ENCODE peak calls at places on chromosomes 16 and 17, in four cellular contexts. Q, Z, U and K are unnamed samples.

GRCh38 chr16:50213939-50214519 is 52.3 kb upstream of the ADCY7 start:
- DNase-seq in Q (peak), Z (peak), U (peak), K (no peak)

GRCh38 chr17:75475851-75476250 is 19.4 kb downstream of the TMEM94 start:
- DNase-seq in Q (no peak), Z (no peak), U (no peak), K (no peak)

GRCh38 chr17:1878419-1879121 is 48.8 kb downstream of the RPA1 start:
- DNase-seq in Q (no peak), Z (no peak), U (no peak), K (no peak)

GRCh38 chr17:4426499-4427208 is 7.1 kb upstream of the SPNS3 start:
- DNase-seq in Q (no peak), Z (no peak), U (no peak), K (no peak)

GRCh38 chr16:11395008-11395948 is 50.0 kb downstream of the RMI2 start:
- DNase-seq in Q (no peak), Z (no peak), U (no peak), K (no peak)

GRCh38 chr16:66260522-66261290 is 105.8 kb upstream of the CDH5 start:
- DNase-seq in Q (no peak), Z (no peak), U (no peak), K (no peak)

GRCh38 chr17:65684631-65685030 is 123.2 kb upstream of the AXIN2 start:
- DNase-seq in Q (no peak), Z (no peak), U (no peak), K (no peak)

GRCh38 chr17:67689534-67690177 is 28.1 kb upstream of the NOL11 start:
- DNase-seq in Q (peak), Z (peak), U (peak), K (peak)

GRCh38 chr17:79534851-79535727 is 75.8 kb downstream of the RBFOX3 start:
- DNase-seq in Q (no peak), Z (no peak), U (no peak), K (no peak)

GRCh38 chr17:70098030-70098429 is 23.0 kb downstream of the KCNJ16 start:
- DNase-seq in Q (no peak), Z (no peak), U (no peak), K (no peak)

GRCh38 chr16:3158498-3159314 is 23.9 kb downstream of the ZNF213 start:
- DNase-seq in Q (peak), Z (peak), U (peak), K (no peak)

GRCh38 chr17:51636291-51636690 is 375.9 kb downstream of the UTP18 start:
- DNase-seq in Q (no peak), Z (no peak), U (no peak), K (no peak)

GRCh38 chr17:2128011-2128410 is 73.1 kb downstream of the HIC1 start:
- DNase-seq in Q (no peak), Z (no peak), U (no peak), K (no peak)

GRCh38 chr17:83192161-83192788 is 112.9 kb downstream of the METRNL start:
- DNase-seq in Q (no peak), Z (peak), U (no peak), K (peak)

GRCh38 chr16:27245276-27246231 is 23.0 kb downstream of the NSMCE1 start:
- DNase-seq in Q (peak), Z (peak), U (peak), K (no peak)

GRCh38 chr16:24851700-24852099 is 5.9 kb downstream of the SLC5A11 start:
- DNase-seq in Q (no peak), Z (peak), U (peak), K (no peak)

GRCh38 chr17:74239169-74239568 is 25.8 kb downstream of the TTYH2 start:
- DNase-seq in Q (no peak), Z (no peak), U (no peak), K (no peak)

DNA sequence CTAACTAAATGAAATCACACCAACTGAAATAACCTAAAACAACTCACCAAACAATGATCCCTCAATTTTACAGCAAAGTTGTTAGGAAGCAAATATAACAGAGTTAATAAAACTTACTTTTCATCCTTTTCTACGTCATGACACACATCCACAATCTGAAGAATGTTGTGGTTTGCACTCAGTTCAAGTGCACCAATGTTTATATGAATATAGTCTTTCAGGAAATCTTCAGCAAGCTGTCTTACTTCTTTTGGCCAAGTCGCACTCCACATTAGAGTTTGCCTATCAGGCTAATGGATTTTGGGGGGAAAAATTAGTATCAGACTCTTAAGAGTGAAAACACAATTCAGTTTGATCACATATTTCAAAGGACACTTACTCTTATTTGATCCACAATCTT is 3.3 kb downstream of the DDX5 start:
- DNase-seq in Q (no peak), Z (no peak), U (peak), K (no peak)
- H3K4me3 ChIP-seq in Q (no peak), Z (no peak), U (no peak), K (no peak)

GRCh38 chr16:4612474-4612931 is 2.2 kb downstream of the UBALD1 start:
- DNase-seq in Q (no peak), Z (no peak), U (no peak), K (no peak)
- H3K4me3 ChIP-seq in Q (peak), Z (no peak), U (peak), K (no peak)

DNA sequence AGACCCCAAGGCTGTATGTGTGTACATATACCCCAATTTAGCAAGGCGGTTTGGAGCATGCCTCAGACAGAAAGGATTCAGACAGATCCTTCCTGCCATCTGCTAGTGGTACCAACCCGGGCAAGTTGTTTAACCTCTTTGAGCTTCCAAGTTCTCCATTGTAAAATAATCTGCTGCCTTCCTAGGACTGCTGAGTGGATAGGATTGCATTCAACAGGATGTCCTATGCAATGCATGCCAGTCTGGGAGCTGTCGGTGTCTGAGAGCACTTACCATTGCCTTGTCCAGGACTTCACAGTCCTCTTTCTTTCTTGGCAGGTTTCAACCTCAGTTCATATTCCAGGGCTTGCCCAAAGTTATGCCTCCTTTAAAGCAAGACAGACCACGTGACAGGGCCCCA is 2.0 kb downstream of the CDH13 start:
- DNase-seq in Q (no peak), Z (no peak), U (no peak), K (no peak)
- H3K4me3 ChIP-seq in Q (no peak), Z (no peak), U (no peak), K (no peak)

DNA sequence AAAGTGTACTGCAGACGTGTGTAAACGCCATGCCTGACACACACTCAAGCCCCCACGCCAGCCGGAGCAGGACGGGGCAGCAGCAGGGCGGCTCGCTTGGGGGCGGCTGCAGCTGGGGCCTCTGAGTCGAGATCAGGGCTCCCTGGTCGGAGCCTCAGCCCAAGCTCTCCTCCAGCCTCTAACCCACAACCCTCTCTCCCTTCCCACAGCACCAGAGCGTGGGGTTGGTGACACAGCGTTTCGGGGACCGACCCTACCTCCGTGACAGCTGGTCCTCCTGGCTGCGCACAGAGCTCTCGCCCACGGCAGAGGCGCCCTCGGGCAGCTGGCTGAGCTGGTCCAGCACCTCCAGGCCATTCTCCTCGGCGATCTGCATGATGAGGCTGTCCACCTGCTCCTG is 11.2 kb downstream of the CHMP1A start:
- DNase-seq in Q (no peak), Z (no peak), U (no peak), K (no peak)
- H3K4me3 ChIP-seq in Q (no peak), Z (no peak), U (no peak), K (no peak)

GRCh38 chr17:78173025-78173715 is 4.8 kb downstream of the SYNGR2 start:
- DNase-seq in Q (no peak), Z (no peak), U (no peak), K (no peak)
- H3K4me3 ChIP-seq in Q (no peak), Z (no peak), U (no peak), K (no peak)

DNA sequence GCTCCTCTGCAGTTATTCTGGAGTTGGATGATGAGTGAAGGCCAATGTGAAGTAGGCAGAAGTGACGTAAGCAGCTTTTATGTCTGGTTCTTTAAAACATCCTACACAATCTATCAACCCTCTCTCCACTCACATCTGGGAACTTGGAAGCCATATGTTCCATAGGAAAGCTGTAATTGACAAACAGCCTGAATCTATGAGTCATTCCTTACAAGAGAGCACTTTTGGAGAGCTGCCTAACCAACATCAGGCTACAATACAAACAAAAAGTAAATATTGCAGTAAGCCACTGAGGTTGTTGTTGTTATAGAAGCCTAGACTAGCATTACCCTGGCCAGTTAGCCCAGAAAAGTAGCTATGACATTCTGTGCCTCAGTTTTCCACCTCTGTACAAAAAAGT is 5.9 kb downstream of the CCL7 start:
- DNase-seq in Q (peak), Z (peak), U (peak), K (peak)
- H3K4me3 ChIP-seq in Q (no peak), Z (no peak), U (no peak), K (no peak)

GRCh38 chr17:17740627-17741237 is 59.5 kb downstream of the RAI1 start:
- DNase-seq in Q (no peak), Z (peak), U (no peak), K (no peak)

GRCh38 chr17:17736205-17737183 is 55.2 kb downstream of the RAI1 start:
- DNase-seq in Q (no peak), Z (no peak), U (no peak), K (no peak)

GRCh38 chr17:17739388-17740066 is 58.3 kb downstream of the RAI1 start:
- DNase-seq in Q (no peak), Z (peak), U (peak), K (no peak)

GRCh38 chr17:17738901-17739300 is 57.6 kb downstream of the RAI1 start:
- DNase-seq in Q (no peak), Z (no peak), U (no peak), K (no peak)

GRCh38 chr17:17737938-17738894 is 57.0 kb downstream of the RAI1 start:
- DNase-seq in Q (no peak), Z (peak), U (peak), K (no peak)
- H3K4me3 ChIP-seq in Q (no peak), Z (no peak), U (no peak), K (no peak)

DNA sequence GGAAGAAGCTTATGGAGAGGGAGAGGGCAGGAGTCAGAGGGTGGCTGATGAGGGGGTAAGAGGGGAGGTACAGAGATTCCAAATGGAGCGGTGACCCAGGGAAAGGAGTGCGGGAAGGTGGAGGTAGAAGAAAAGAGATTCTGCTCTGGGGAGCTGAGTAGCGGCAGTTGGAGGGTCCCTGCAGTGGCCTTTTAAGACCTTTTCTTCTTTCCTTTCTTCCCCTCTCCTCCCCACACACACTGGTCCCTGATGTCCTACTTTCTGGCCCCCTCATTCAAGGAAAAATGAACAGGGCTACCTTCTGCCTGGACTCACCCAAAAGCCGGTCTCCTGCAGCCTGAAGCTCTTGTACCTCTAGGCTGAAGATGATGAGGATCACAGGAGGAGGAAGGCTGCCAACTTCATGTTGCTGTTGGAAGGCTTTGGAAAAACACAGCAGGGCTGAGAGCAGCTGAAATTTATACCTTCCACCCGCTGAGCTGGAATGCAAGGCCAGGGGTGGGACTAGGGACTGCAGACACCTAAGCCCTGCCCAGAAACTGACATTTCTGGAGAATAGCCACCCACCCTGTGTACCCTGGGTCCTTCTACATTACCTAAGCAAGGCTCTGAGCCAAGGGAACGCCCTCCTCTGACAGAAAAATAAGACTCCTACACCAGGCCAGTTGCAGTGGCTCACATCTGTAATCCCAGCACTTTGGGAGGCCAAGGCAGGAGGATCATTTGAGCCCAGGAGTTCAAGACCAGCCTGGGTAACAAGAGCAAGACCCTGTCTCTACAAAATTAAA is 9.4 kb upstream of the HEATR6 start:
- DNase-seq in Q (peak), Z (peak), U (peak), K (no peak)
- H3K4me3 ChIP-seq in Q (peak), Z (peak), U (peak), K (peak)

GRCh38 chr17:81483085-81483861 is 29.3 kb downstream of the ACTG1 start:
- DNase-seq in Q (no peak), Z (peak), U (peak), K (no peak)

GRCh38 chr17:81480140-81480917 is 32.3 kb downstream of the ACTG1 start:
- DNase-seq in Q (peak), Z (peak), U (peak), K (no peak)

GRCh38 chr17:81482673-81483072 is 29.9 kb downstream of the ACTG1 start:
- DNase-seq in Q (no peak), Z (no peak), U (peak), K (no peak)

GRCh38 chr17:81481011-81481799 is 31.4 kb downstream of the ACTG1 start:
- DNase-seq in Q (peak), Z (peak), U (peak), K (no peak)

GRCh38 chr17:81481815-81482505 is 30.6 kb downstream of the ACTG1 start:
- DNase-seq in Q (no peak), Z (no peak), U (no peak), K (no peak)
- H3K4me3 ChIP-seq in Q (peak), Z (peak), U (peak), K (peak)

DNA sequence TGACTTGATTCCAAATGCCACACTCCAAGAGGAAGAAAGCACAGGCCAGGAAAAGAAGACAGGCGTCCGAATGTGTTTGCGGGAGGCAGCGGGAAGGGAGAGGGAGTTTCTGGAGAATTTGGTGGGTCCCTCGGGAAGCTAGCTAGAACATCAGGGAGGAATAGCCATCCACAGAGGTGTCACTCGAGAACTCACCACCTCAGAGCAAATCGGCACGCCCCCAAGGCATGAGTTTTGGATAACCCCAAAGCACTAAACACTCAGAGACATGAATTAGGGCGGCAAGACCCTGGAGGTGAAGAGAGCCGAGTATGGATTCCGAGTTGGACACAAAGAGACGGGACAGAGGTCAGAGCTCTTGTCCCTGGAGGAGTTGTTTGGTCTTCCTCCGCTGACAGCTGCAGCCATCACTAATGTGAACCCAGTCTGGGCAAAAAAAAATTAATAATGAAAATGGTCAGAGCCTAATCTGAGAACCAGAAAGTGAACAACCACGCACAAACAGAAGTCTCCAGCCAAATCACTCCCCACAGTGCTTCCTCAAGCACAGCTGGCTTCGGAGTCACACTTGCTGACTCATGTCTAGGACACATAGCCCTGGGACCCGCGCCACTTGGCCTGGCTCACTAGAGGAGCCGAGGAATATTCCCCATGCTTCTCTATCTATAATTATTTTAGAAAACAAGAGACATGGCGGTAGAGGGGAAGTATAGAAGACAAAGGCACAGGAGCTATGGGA is 109.3 kb downstream of the ZFHX3 start:
- DNase-seq in Q (peak), Z (peak), U (peak), K (no peak)
- H3K4me3 ChIP-seq in Q (no peak), Z (no peak), U (no peak), K (no peak)